ENCODE peak calls at places on chromosomes 3 and 15, in six cellular contexts. O, X, I, Q, N and A are unnamed samples.

GRCh38 chr3:66041116-66041515 is 2.4 kb upstream of the MAGI1 start:
- DNase-seq in O (peak; percentile 55), X (no peak), I (no peak), Q (no peak), N (no peak), A (no peak)

GRCh38 chr3:115072265-115073008 is 74.7 kb downstream of the ZBTB20 start:
- DNase-seq in O (peak; percentile 20), X (no peak), I (no peak), Q (peak; percentile 89), N (no peak), A (no peak)

GRCh38 chr3:6079518-6080179 is 781.3 kb upstream of the GRM7 start:
- DNase-seq in O (no peak), X (no peak), I (no peak), Q (no peak), N (no peak), A (no peak)

GRCh38 chr3:58048301-58048700 is 40.1 kb downstream of the FLNB start:
- DNase-seq in O (no peak), X (no peak), I (no peak), Q (no peak), N (no peak), A (no peak)

GRCh38 chr3:48548731-48549705 is 7.6 kb downstream of the PFKFB4 start:
- DNase-seq in O (no peak), X (peak; percentile 82), I (no peak), Q (no peak), N (peak; percentile 69), A (peak; percentile 59)

GRCh38 chr3:141877911-141878310 is 1.5 kb downstream of the ATP1B3 start:
- DNase-seq in O (no peak), X (no peak), I (no peak), Q (no peak), N (no peak), A (no peak)

GRCh38 chr15:81338422-81339007 is 14.6 kb upstream of the STARD5 start:
- DNase-seq in O (peak; percentile 91), X (no peak), I (no peak), Q (no peak), N (no peak), A (no peak)

GRCh38 chr3:167656821-167657220 is 3.1 kb upstream of the WDR49 start:
- DNase-seq in O (no peak), X (no peak), I (no peak), Q (no peak), N (no peak), A (no peak)

GRCh38 chr15:41568350-41569017 is 9.5 kb downstream of the TYRO3 start:
- DNase-seq in O (no peak), X (no peak), I (no peak), Q (peak; percentile 74), N (no peak), A (no peak)

GRCh38 chr3:15974647-15975046 is 176.9 kb upstream of the ANKRD28 start:
- DNase-seq in O (no peak), X (no peak), I (no peak), Q (no peak), N (no peak), A (no peak)

GRCh38 chr3:195897853-195898415 is 10.4 kb downstream of the TNK2 start:
- DNase-seq in O (no peak), X (no peak), I (no peak), Q (no peak), N (no peak), A (no peak)

GRCh38 chr3:124779116-124779515 is 48.9 kb downstream of the UMPS start:
- DNase-seq in O (no peak), X (no peak), I (no peak), Q (no peak), N (no peak), A (no peak)

GRCh38 chr3:116663161-116663885 is 46.3 kb upstream of the TUSC7 start:
- DNase-seq in O (no peak), X (no peak), I (no peak), Q (peak; percentile 13), N (peak; percentile 22), A (no peak)

GRCh38 chr3:111979689-111980025 is 831 bp downstream of the ABHD10 start:
- DNase-seq in O (no peak), X (no peak), I (peak; percentile 39), Q (no peak), N (no peak), A (no peak)

GRCh38 chr3:43695443-43695842 is 4.7 kb downstream of the ABHD5 start:
- DNase-seq in O (peak; percentile 32), X (no peak), I (no peak), Q (no peak), N (no peak), A (no peak)

GRCh38 chr3:75737831-75738493 is 47.4 kb downstream of the ZNF717 start:
- DNase-seq in O (no peak), X (no peak), I (no peak), Q (no peak), N (no peak), A (no peak)

GRCh38 chr3:165389064-165389463 is 192.9 kb upstream of the SLITRK3 start:
- DNase-seq in O (no peak), X (no peak), I (peak; percentile 1), Q (no peak), N (no peak), A (no peak)

GRCh38 chr3:175260145-175260794 is 401.1 kb downstream of the NAALADL2 start:
- DNase-seq in O (no peak), X (no peak), I (no peak), Q (no peak), N (no peak), A (no peak)

GRCh38 chr3:64152100-64152499 is 73.2 kb downstream of the PRICKLE2 start:
- DNase-seq in O (peak; percentile 59), X (no peak), I (no peak), Q (no peak), N (no peak), A (no peak)

GRCh38 chr3:10417849-10418248 is 87.5 kb downstream of the ATP2B2 start:
- DNase-seq in O (no peak), X (no peak), I (no peak), Q (no peak), N (no peak), A (no peak)

GRCh38 chr3:152737021-152737908 is 97.7 kb upstream of the P2RY1 start:
- DNase-seq in O (no peak), X (no peak), I (no peak), Q (peak; percentile 50), N (no peak), A (no peak)

GRCh38 chr3:42446111-42447050 is 36.0 kb upstream of the LYZL4 start:
- DNase-seq in O (no peak), X (no peak), I (no peak), Q (no peak), N (no peak), A (no peak)

GRCh38 chr15:67931861-67932260 is 92.0 kb upstream of the RNU6-1 start:
- DNase-seq in O (no peak), X (no peak), I (no peak), Q (no peak), N (no peak), A (no peak)

GRCh38 chr3:59290358-59290757 is 240.5 kb upstream of the CFAP20DC start:
- DNase-seq in O (no peak), X (no peak), I (no peak), Q (no peak), N (no peak), A (no peak)

GRCh38 chr3:14261229-14261628 is 82.6 kb downstream of the LSM3 start:
- DNase-seq in O (peak; percentile 35), X (peak; percentile 70), I (peak; percentile 11), Q (peak; percentile 74), N (peak; percentile 18), A (peak; percentile 44)

GRCh38 chr3:112519424-112520001 is 20.2 kb upstream of the BTLA start:
- DNase-seq in O (peak; percentile 27), X (peak; percentile 11), I (peak; percentile 61), Q (peak; percentile 81), N (peak; percentile 30), A (peak; percentile 30)

GRCh38 chr15:40511093-40511471 is 40.3 kb downstream of the CHST14 start:
- DNase-seq in O (no peak), X (no peak), I (no peak), Q (no peak), N (no peak), A (peak; percentile 28)

GRCh38 chr3:14540821-14541385 is 761 bp upstream of the GRIP2 start:
- DNase-seq in O (no peak), X (no peak), I (no peak), Q (no peak), N (no peak), A (no peak)

GRCh38 chr3:126259411-126260391 is 79.3 kb upstream of the ALDH1L1 start:
- DNase-seq in O (no peak), X (no peak), I (peak; percentile 14), Q (peak; percentile 53), N (peak; percentile 58), A (no peak)

GRCh38 chr3:132615911-132616310 is 18.8 kb downstream of the ACKR4 start:
- DNase-seq in O (no peak), X (no peak), I (no peak), Q (no peak), N (no peak), A (no peak)

GRCh38 chr15:63908986-63909385 is 75.2 kb upstream of the HERC1 start:
- DNase-seq in O (no peak), X (no peak), I (no peak), Q (peak; percentile 62), N (no peak), A (no peak)

GRCh38 chr3:172036541-172037215 is 2.7 kb upstream of the FNDC3B start:
- DNase-seq in O (no peak), X (no peak), I (no peak), Q (no peak), N (no peak), A (no peak)